ENCODE peak calls at places on chromosomes 3 and 15, in six cellular contexts. P, H, S, K, Y and U are unnamed samples.

GRCh38 chr3:136187868-136188267 is 8.3 kb downstream of the MSL2 start:
- DNase-seq in P (no peak), H (no peak), S (no peak), K (no peak), Y (no peak), U (no peak)

GRCh38 chr3:52302426-52303185 is 13.5 kb upstream of the DNAH1 start:
- DNase-seq in P (no peak), H (peak), S (no peak), K (no peak), Y (no peak), U (no peak)

GRCh38 chr15:87561641-87562040 is 694.9 kb downstream of the NTRK3 start:
- DNase-seq in P (no peak), H (no peak), S (no peak), K (no peak), Y (no peak), U (no peak)

GRCh38 chr3:141074529-141074928 is 23.4 kb downstream of the SPSB4 start:
- DNase-seq in P (no peak), H (no peak), S (no peak), K (no peak), Y (no peak), U (no peak)

GRCh38 chr3:59286791-59287531 is 237.1 kb upstream of the CFAP20DC start:
- DNase-seq in P (no peak), H (peak), S (peak), K (no peak), Y (no peak), U (no peak)

GRCh38 chr3:124258057-124258500 is 266.2 kb upstream of the ROPN1 start:
- DNase-seq in P (no peak), H (no peak), S (no peak), K (no peak), Y (no peak), U (no peak)

GRCh38 chr3:34078418-34078817 is 280.0 kb downstream of the PDCD6IP start:
- DNase-seq in P (no peak), H (no peak), S (no peak), K (no peak), Y (no peak), U (no peak)

GRCh38 chr15:41967506-41968206 is 4.7 kb downstream of the EHD4 start:
- DNase-seq in P (no peak), H (no peak), S (no peak), K (no peak), Y (no peak), U (no peak)

GRCh38 chr3:10025205-10026083 is 793 bp upstream of the FANCD2 start:
- DNase-seq in P (no peak), H (no peak), S (no peak), K (no peak), Y (no peak), U (no peak)

GRCh38 chr3:52278510-52279069 is at the start of gene WDR82:
- DNase-seq in P (peak), H (peak), S (peak), K (peak), Y (peak), U (peak)